ENCODE peak calls at places on chromosome 3, in eight cellular contexts. One of them, this sample, is unnamed.

GRCh38 chr3:159158213-159158612 is 356.4 kb downstream of the MFSD1 start:
- DNase-seq in fibroblast of lung: peak
- DNase-seq in AG09309: no peak
- DNase-seq in cardiac muscle cell: no peak
- DNase-seq in heart left ventricle: no peak
- DNase-seq in tibial artery: no peak
- DNase-seq in Peyer's patch: no peak
- DNase-seq in fibroblast of mammary gland: peak
- DNase-seq in this sample: no peak

GRCh38 chr3:195105389-195105788 is 165.6 kb downstream of the XXYLT1 start:
- DNase-seq in fibroblast of lung: no peak
- DNase-seq in fibroblast of mammary gland: no peak
- DNase-seq in Peyer's patch: no peak
- DNase-seq in AG09309: no peak
- DNase-seq in tibial artery: peak
- DNase-seq in cardiac muscle cell: no peak
- DNase-seq in heart left ventricle: no peak
- DNase-seq in this sample: no peak

GRCh38 chr3:166013073-166013679 is 176.0 kb upstream of the BCHE start:
- DNase-seq in heart left ventricle: no peak
- DNase-seq in tibial artery: no peak
- DNase-seq in Peyer's patch: no peak
- DNase-seq in cardiac muscle cell: peak
- DNase-seq in fibroblast of mammary gland: peak
- DNase-seq in AG09309: no peak
- DNase-seq in fibroblast of lung: peak
- DNase-seq in this sample: no peak

GRCh38 chr3:112585782-112586181 is 23.9 kb downstream of the SLC35A5 start:
- DNase-seq in fibroblast of mammary gland: no peak
- DNase-seq in heart left ventricle: no peak
- DNase-seq in Peyer's patch: no peak
- DNase-seq in AG09309: no peak
- DNase-seq in fibroblast of lung: no peak
- DNase-seq in cardiac muscle cell: no peak
- DNase-seq in tibial artery: no peak
- DNase-seq in this sample: no peak

GRCh38 chr3:58324675-58325390 is 7.9 kb upstream of the PXK start:
- DNase-seq in fibroblast of lung: no peak
- DNase-seq in heart left ventricle: no peak
- DNase-seq in AG09309: no peak
- DNase-seq in cardiac muscle cell: no peak
- DNase-seq in Peyer's patch: no peak
- DNase-seq in tibial artery: no peak
- DNase-seq in fibroblast of mammary gland: no peak
- DNase-seq in this sample: no peak

GRCh38 chr3:57169872-57170623 is 4.9 kb upstream of the IL17RD start:
- DNase-seq in fibroblast of lung: peak
- DNase-seq in AG09309: no peak
- DNase-seq in tibial artery: peak
- DNase-seq in fibroblast of mammary gland: peak
- DNase-seq in heart left ventricle: peak
- DNase-seq in cardiac muscle cell: peak
- DNase-seq in Peyer's patch: peak
- DNase-seq in this sample: no peak

GRCh38 chr3:152554980-152555379 is 280.0 kb upstream of the P2RY1 start:
- DNase-seq in fibroblast of mammary gland: peak
- DNase-seq in fibroblast of lung: peak
- DNase-seq in tibial artery: peak
- DNase-seq in Peyer's patch: no peak
- DNase-seq in AG09309: peak
- DNase-seq in heart left ventricle: peak
- DNase-seq in cardiac muscle cell: peak
- DNase-seq in this sample: no peak

GRCh38 chr3:187736418-187736871 is 8.8 kb downstream of the BCL6 start:
- DNase-seq in Peyer's patch: no peak
- DNase-seq in AG09309: no peak
- DNase-seq in fibroblast of mammary gland: peak
- DNase-seq in heart left ventricle: peak
- DNase-seq in tibial artery: no peak
- DNase-seq in fibroblast of lung: peak
- DNase-seq in cardiac muscle cell: peak
- DNase-seq in this sample: no peak

GRCh38 chr3:105997800-105998526 is 129.2 kb upstream of the CBLB start:
- DNase-seq in AG09309: peak
- DNase-seq in cardiac muscle cell: peak
- DNase-seq in fibroblast of lung: peak
- DNase-seq in heart left ventricle: peak
- DNase-seq in fibroblast of mammary gland: peak
- DNase-seq in tibial artery: peak
- DNase-seq in Peyer's patch: no peak
- DNase-seq in this sample: no peak

GRCh38 chr3:129398803-129399144 is 29.7 kb downstream of the EFCAB12 start:
- DNase-seq in fibroblast of lung: peak
- DNase-seq in Peyer's patch: peak
- DNase-seq in AG09309: no peak
- DNase-seq in fibroblast of mammary gland: peak
- DNase-seq in heart left ventricle: no peak
- DNase-seq in cardiac muscle cell: peak
- DNase-seq in tibial artery: no peak
- DNase-seq in this sample: no peak

GRCh38 chr3:53845103-53845880 is 927 bp downstream of the CHDH start:
- DNase-seq in fibroblast of lung: peak
- DNase-seq in Peyer's patch: peak
- DNase-seq in tibial artery: no peak
- DNase-seq in cardiac muscle cell: peak
- DNase-seq in heart left ventricle: peak
- DNase-seq in AG09309: no peak
- DNase-seq in fibroblast of mammary gland: peak
- DNase-seq in this sample: no peak

GRCh38 chr3:113291572-113291971 is 80.2 kb downstream of the BOC start:
- DNase-seq in heart left ventricle: no peak
- DNase-seq in tibial artery: no peak
- DNase-seq in cardiac muscle cell: no peak
- DNase-seq in Peyer's patch: no peak
- DNase-seq in AG09309: no peak
- DNase-seq in fibroblast of lung: no peak
- DNase-seq in fibroblast of mammary gland: no peak
- DNase-seq in this sample: peak

GRCh38 chr3:9727041-9727595 is 4.4 kb upstream of the BRPF1 start:
- DNase-seq in Peyer's patch: peak
- DNase-seq in tibial artery: no peak
- DNase-seq in fibroblast of lung: no peak
- DNase-seq in AG09309: no peak
- DNase-seq in cardiac muscle cell: no peak
- DNase-seq in heart left ventricle: no peak
- DNase-seq in fibroblast of mammary gland: no peak
- DNase-seq in this sample: no peak
- TF ChIP-seq CTCF in Peyer's patch: peak
- TF ChIP-seq CTCF in tibial artery: no peak
- TF ChIP-seq CTCF in fibroblast of lung: peak
- TF ChIP-seq CTCF in AG09309: peak
- TF ChIP-seq CTCF in cardiac muscle cell: peak
- TF ChIP-seq CTCF in heart left ventricle: peak
- TF ChIP-seq CTCF in fibroblast of mammary gland: peak
- TF ChIP-seq CTCF in this sample: no peak

DNA sequence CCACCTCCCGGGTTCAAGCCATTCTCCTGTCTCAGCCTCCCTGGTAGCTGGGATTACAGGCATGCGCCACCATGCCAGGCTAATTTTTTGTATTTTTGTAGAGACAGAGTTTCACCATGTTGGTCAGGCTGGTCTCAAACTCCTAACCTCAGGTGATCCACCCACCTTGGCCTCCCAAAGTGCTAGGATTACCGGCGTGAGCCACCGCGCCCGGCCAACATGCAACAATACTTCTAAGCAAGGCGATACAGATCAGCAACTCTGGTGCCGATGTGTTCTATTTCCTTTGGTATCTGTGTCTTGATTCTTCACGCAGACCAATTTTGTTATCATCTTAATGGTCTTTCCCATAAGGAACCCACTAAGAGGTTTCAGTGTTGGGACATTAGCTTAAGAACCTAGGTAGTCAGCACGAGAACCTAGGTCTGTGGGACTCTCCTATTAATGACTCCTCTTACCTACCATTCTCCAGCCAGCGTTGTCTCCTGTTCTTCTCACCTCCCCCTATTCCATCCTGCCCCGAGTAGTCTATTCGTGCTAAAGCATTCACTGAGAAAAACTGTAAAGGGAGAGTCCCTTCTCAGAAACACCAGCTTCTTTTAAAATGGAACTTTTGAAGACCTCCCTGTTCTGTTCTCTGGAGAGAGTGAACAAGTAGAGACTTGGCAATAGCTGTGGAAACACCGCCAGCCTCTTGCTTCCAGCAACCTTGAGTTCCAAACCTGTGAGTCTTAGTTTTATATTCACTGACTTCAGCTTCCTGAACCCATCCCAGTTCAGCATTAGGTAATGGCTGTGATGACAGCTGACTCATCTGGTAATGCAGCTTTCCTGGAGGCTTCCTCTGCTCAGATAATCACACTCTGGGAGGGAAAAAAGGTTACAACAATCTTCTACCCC is 61.2 kb downstream of the TSC22D2 start:
- DNase-seq in tibial artery: peak
- DNase-seq in fibroblast of mammary gland: peak
- DNase-seq in fibroblast of lung: peak
- DNase-seq in heart left ventricle: peak
- DNase-seq in AG09309: peak
- DNase-seq in Peyer's patch: no peak
- DNase-seq in cardiac muscle cell: peak
- DNase-seq in this sample: peak
- H3K4me3 ChIP-seq in tibial artery: no peak
- H3K4me3 ChIP-seq in fibroblast of mammary gland: no peak
- H3K4me3 ChIP-seq in fibroblast of lung: no peak
- H3K4me3 ChIP-seq in heart left ventricle: no peak
- H3K4me3 ChIP-seq in AG09309: no peak
- H3K4me3 ChIP-seq in Peyer's patch: no peak
- H3K4me3 ChIP-seq in cardiac muscle cell: no peak
- H3K4me3 ChIP-seq in this sample: no peak

GRCh38 chr3:180085122-180085710 is 48.5 kb upstream of the PEX5L start:
- DNase-seq in Peyer's patch: no peak
- DNase-seq in heart left ventricle: no peak
- DNase-seq in tibial artery: no peak
- DNase-seq in AG09309: no peak
- DNase-seq in fibroblast of lung: no peak
- DNase-seq in fibroblast of mammary gland: no peak
- DNase-seq in cardiac muscle cell: no peak
- DNase-seq in this sample: no peak
- TF ChIP-seq CTCF in Peyer's patch: no peak
- TF ChIP-seq CTCF in heart left ventricle: no peak
- TF ChIP-seq CTCF in tibial artery: no peak
- TF ChIP-seq CTCF in AG09309: no peak
- TF ChIP-seq CTCF in fibroblast of lung: no peak
- TF ChIP-seq CTCF in fibroblast of mammary gland: no peak
- TF ChIP-seq CTCF in cardiac muscle cell: no peak
- TF ChIP-seq CTCF in this sample: no peak

DNA sequence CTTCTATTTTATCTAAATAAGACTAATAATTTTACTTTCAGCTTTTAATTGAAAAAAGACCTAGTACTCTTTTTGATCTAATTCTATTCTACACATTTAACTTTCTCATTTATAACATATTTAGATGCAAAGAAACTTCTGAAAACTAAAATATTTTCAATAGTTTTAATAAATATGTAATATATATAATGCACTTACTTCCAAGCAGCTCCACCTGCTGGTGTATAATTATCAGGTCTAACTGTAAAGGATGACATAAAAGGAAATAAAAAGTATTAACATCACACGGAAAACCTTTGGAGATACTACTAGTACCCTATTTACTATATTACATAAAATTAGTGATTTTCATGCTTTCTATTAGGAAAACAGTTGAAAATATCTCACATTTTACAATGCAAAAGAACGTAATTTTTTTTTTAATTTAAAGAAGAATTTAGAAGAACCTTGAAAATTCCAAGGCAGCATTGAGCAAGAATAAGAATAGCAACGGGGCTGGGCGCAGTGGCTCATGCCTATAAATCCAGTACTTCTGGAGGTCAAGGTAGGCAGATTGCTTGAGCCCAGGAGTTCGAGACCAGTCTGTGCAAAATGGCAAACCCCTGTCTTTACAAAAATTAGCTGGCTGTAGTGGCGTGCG is 10.2 kb downstream of the PLSCR5 start:
- DNase-seq in fibroblast of lung: peak
- DNase-seq in Peyer's patch: no peak
- DNase-seq in AG09309: no peak
- DNase-seq in fibroblast of mammary gland: peak
- DNase-seq in cardiac muscle cell: peak
- DNase-seq in tibial artery: no peak
- DNase-seq in heart left ventricle: no peak
- DNase-seq in this sample: no peak
- H3K4me3 ChIP-seq in fibroblast of lung: no peak
- H3K4me3 ChIP-seq in Peyer's patch: no peak
- H3K4me3 ChIP-seq in AG09309: no peak
- H3K4me3 ChIP-seq in fibroblast of mammary gland: no peak
- H3K4me3 ChIP-seq in cardiac muscle cell: no peak
- H3K4me3 ChIP-seq in tibial artery: no peak
- H3K4me3 ChIP-seq in heart left ventricle: no peak
- H3K4me3 ChIP-seq in this sample: no peak

DNA sequence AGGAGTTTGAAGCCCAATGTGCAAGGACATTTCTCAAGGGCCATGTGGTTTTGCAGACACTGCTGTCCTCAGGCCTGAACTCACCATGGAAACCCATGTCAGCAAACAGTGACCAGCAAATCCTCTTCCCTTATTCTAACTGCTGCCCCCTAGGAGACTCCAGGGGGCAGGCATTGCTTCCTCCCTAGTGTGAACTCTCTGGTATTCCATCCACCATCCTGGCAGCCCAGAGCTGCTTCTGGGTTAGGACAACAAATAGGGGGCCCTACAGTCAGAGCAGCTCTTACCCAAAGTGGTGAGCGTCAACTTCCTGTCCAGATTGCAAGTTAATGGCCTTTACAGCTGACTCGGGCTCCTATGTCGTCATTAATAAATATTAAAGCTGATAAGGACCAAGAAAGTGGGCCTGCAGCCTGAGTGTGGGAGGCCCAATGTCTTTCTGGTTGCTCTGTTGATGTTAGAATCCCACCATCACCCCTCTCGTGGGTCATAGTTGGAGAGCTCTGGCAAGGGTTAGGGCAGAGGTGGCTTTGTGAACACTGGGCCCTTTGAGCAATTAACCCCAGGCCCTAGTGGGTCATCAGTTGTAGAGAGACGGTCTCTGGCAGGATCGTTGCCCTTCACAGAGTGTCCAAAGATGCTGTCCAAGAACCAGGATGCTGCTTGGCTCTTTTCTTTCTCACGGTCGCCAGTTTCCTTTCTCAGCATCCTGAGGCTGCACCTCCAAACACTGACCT is 41.5 kb downstream of the TGM4 start:
- DNase-seq in cardiac muscle cell: peak
- DNase-seq in heart left ventricle: no peak
- DNase-seq in tibial artery: no peak
- DNase-seq in fibroblast of lung: no peak
- DNase-seq in fibroblast of mammary gland: peak
- DNase-seq in AG09309: no peak
- DNase-seq in Peyer's patch: no peak
- DNase-seq in this sample: no peak
- TF ChIP-seq CTCF in cardiac muscle cell: peak
- TF ChIP-seq CTCF in heart left ventricle: no peak
- TF ChIP-seq CTCF in tibial artery: no peak
- TF ChIP-seq CTCF in fibroblast of lung: no peak
- TF ChIP-seq CTCF in fibroblast of mammary gland: peak
- TF ChIP-seq CTCF in AG09309: no peak
- TF ChIP-seq CTCF in Peyer's patch: no peak
- TF ChIP-seq CTCF in this sample: no peak

This sample was measured in esophagus muscularis mucosa.